ENCODE peak calls at places on chromosome 4, in five cellular contexts. One of them, this sample, is unnamed.

GRCh38 chr4:142567199-142567598 is 278.9 kb downstream of the INPP4B start:
- DNase-seq in right cardiac atrium: no peak
- DNase-seq in thoracic aorta: no peak
- DNase-seq in hippocampal formation: no peak
- DNase-seq in A172: peak
- DNase-seq in this sample: no peak

GRCh38 chr4:173301518-173302201 is 32.5 kb downstream of the HMGB2 start:
- DNase-seq in hippocampal formation: no peak
- DNase-seq in A172: peak
- DNase-seq in thoracic aorta: no peak
- DNase-seq in right cardiac atrium: no peak
- DNase-seq in this sample: peak

GRCh38 chr4:7063362-7063761 is 4.5 kb downstream of the GRPEL1 start:
- DNase-seq in thoracic aorta: no peak
- DNase-seq in hippocampal formation: no peak
- DNase-seq in right cardiac atrium: no peak
- DNase-seq in A172: no peak
- DNase-seq in this sample: no peak

GRCh38 chr4:153249199-153250154 is 45.2 kb downstream of the TRIM2 start:
- DNase-seq in A172: peak
- DNase-seq in thoracic aorta: no peak
- DNase-seq in right cardiac atrium: peak
- DNase-seq in hippocampal formation: peak
- DNase-seq in this sample: peak

GRCh38 chr4:83516042-83516772 is 19.7 kb upstream of the GPAT3 start:
- DNase-seq in right cardiac atrium: peak
- DNase-seq in hippocampal formation: no peak
- DNase-seq in thoracic aorta: peak
- DNase-seq in A172: peak
- DNase-seq in this sample: no peak

GRCh38 chr4:18398661-18399060 is 377.1 kb upstream of the LCORL start:
- DNase-seq in right cardiac atrium: no peak
- DNase-seq in A172: no peak
- DNase-seq in hippocampal formation: no peak
- DNase-seq in thoracic aorta: no peak
- DNase-seq in this sample: no peak

GRCh38 chr4:157035471-157035870 is 40.5 kb upstream of the GLRB start:
- DNase-seq in thoracic aorta: no peak
- DNase-seq in A172: no peak
- DNase-seq in hippocampal formation: no peak
- DNase-seq in right cardiac atrium: no peak
- DNase-seq in this sample: peak

GRCh38 chr4:129358571-129358970 is 262.6 kb downstream of the C4orf33 start:
- DNase-seq in hippocampal formation: no peak
- DNase-seq in right cardiac atrium: no peak
- DNase-seq in A172: peak
- DNase-seq in thoracic aorta: no peak
- DNase-seq in this sample: no peak

GRCh38 chr4:132108784-132109183 is 1040.3 kb upstream of the PCDH10 start:
- DNase-seq in hippocampal formation: no peak
- DNase-seq in thoracic aorta: no peak
- DNase-seq in A172: peak
- DNase-seq in right cardiac atrium: no peak
- DNase-seq in this sample: no peak

GRCh38 chr4:28636971-28637370 is 1776.3 kb downstream of the STIM2 start:
- DNase-seq in A172: no peak
- DNase-seq in right cardiac atrium: no peak
- DNase-seq in hippocampal formation: no peak
- DNase-seq in thoracic aorta: no peak
- DNase-seq in this sample: no peak

GRCh38 chr4:89331637-89332544 is 24.3 kb upstream of the GPRIN3 start:
- DNase-seq in hippocampal formation: no peak
- DNase-seq in A172: no peak
- DNase-seq in right cardiac atrium: no peak
- DNase-seq in thoracic aorta: no peak
- DNase-seq in this sample: no peak

GRCh38 chr4:537436-538264 is 38.4 kb downstream of the TMEM271 start:
- DNase-seq in A172: no peak
- DNase-seq in hippocampal formation: no peak
- DNase-seq in right cardiac atrium: no peak
- DNase-seq in thoracic aorta: no peak
- DNase-seq in this sample: no peak

GRCh38 chr4:164210377-164210776 is 543.6 kb upstream of the SMIM31 start:
- DNase-seq in A172: no peak
- DNase-seq in hippocampal formation: no peak
- DNase-seq in right cardiac atrium: no peak
- DNase-seq in thoracic aorta: no peak
- DNase-seq in this sample: no peak

This sample was measured in putamen.